ENCODE peak calls at places on chromosomes 1 and 21, in six cellular contexts. T, L, G, B, X and O are unnamed samples.

GRCh38 chr1:119794856-119795255 is 16.4 kb downstream of the REG4 start:
- DNase-seq in L (no peak), X (no peak), T (no peak), G (no peak), B (no peak), O (no peak)

GRCh38 chr1:203504400-203505250 is 10.7 kb downstream of the OPTC start:
- DNase-seq in X (peak), T (peak), L (peak), B (peak), G (peak), O (peak)

GRCh38 chr1:246705368-246705767 is 18.8 kb upstream of the SCCPDH start:
- DNase-seq in B (peak), X (peak), T (no peak), G (peak), L (no peak), O (no peak)

GRCh38 chr21:39502631-39503030 is 50.9 kb downstream of the SH3BGR start:
- DNase-seq in X (no peak), L (no peak), G (no peak), T (no peak), B (no peak), O (no peak)

GRCh38 chr1:39857479-39857878 is 25.8 kb downstream of the TRIT1 start:
- DNase-seq in T (no peak), L (no peak), B (no peak), G (no peak), X (no peak), O (no peak)

GRCh38 chr1:78092686-78093085 is 46.9 kb downstream of the GIPC2 start:
- DNase-seq in X (no peak), T (no peak), B (no peak), L (no peak), G (peak), O (no peak)

GRCh38 chr1:172085372-172085771 is 244.1 kb downstream of the DNM3 start:
- DNase-seq in G (no peak), B (no peak), T (no peak), L (no peak), X (no peak), O (no peak)

GRCh38 chr1:203823306-203823705 is 27.9 kb downstream of the ZBED6 start:
- DNase-seq in G (no peak), T (no peak), B (no peak), X (no peak), L (no peak), O (no peak)

GRCh38 chr1:84433253-84434080 is 35.2 kb downstream of the DNASE2B start:
- DNase-seq in X (peak), T (peak), L (peak), G (peak), B (peak), O (peak)